ENCODE peak calls at places on chromosomes 12 and 14, in ten cellular contexts. Y is NK-92 treated with Interleukin-12 subunit alpha and Interleukin-12 subunit beta, amount 100 ng/mL, for 24 hours; H is LoVo; X is vagina; D is natural killer cell treated with Interleukin-12 subunit alpha and Interleukin-12 subunit beta and Interleukin-15 and Interleukin-18, amount 100 ng/mL, for 72 hours; W is kidney epithelial cell; U is NCI-H460; Z is NCI-H1436 treated with DMSO at 0.1 percent for 48 hours; G is tibial artery; R is CD8-positive, alpha-beta memory T cell. E is an unnamed sample.

GRCh38 chr14:68663385-68664076 is 129.3 kb downstream of the ZFP36L1 start:
- DNase-seq in Y (no peak), H (no peak), X (peak; percentile 4), D (peak; percentile 69), W (no peak), U (no peak), Z (no peak), G (peak; percentile 59), R (peak; percentile 16), E (peak; percentile 74)

GRCh38 chr14:50600849-50601248 is 40.9 kb downstream of the ATL1 start:
- DNase-seq in Y (no peak), H (peak; percentile 38), X (no peak), D (no peak), W (no peak), U (peak; percentile 55), Z (no peak), G (no peak), R (no peak), E (no peak)

GRCh38 chr12:5510251-5510805 is 78.4 kb downstream of the NTF3 start:
- DNase-seq in Y (no peak), H (no peak), X (peak; percentile 82), D (no peak), W (no peak), U (no peak), Z (no peak), G (no peak), R (no peak), E (no peak)

GRCh38 chr12:26678697-26679660 is 154.0 kb downstream of the ITPR2 start:
- DNase-seq in Y (no peak), H (no peak), X (no peak), D (no peak), W (no peak), U (no peak), Z (no peak), G (no peak), R (no peak), E (no peak)

GRCh38 chr12:116142936-116143882 is 134.3 kb downstream of the MED13L start:
- DNase-seq in Y (no peak), H (no peak), X (no peak), D (no peak), W (peak; percentile 49), U (no peak), Z (no peak), G (no peak), R (no peak), E (no peak)

GRCh38 chr12:63968685-63969084 is 124.2 kb downstream of the SRGAP1 start:
- DNase-seq in Y (no peak), H (no peak), X (no peak), D (no peak), W (no peak), U (no peak), Z (no peak), G (no peak), R (no peak), E (no peak)

GRCh38 chr12:92538970-92539749 is 163.6 kb upstream of the PLEKHG7 start:
- DNase-seq in Y (no peak), H (peak; percentile 29), X (no peak), D (peak; percentile 78), W (peak; percentile 79), U (no peak), Z (no peak), G (no peak), R (no peak), E (peak; percentile 11)

GRCh38 chr12:108000111-108000510 is 129.0 kb upstream of the WSCD2 start:
- DNase-seq in Y (no peak), H (no peak), X (no peak), D (no peak), W (no peak), U (no peak), Z (no peak), G (no peak), R (no peak), E (no peak)

GRCh38 chr14:45249847-45250575 is 3.0 kb downstream of the MIS18BP1 start:
- DNase-seq in Y (no peak), H (no peak), X (no peak), D (no peak), W (no peak), U (no peak), Z (no peak), G (no peak), R (no peak), E (no peak)

GRCh38 chr12:101670007-101670671 is 27.3 kb upstream of the CHPT1 start:
- DNase-seq in Y (no peak), H (no peak), X (no peak), D (no peak), W (no peak), U (peak; percentile 41), Z (no peak), G (no peak), R (peak; percentile 43), E (peak; percentile 41)

GRCh38 chr12:3700861-3701260 is 52.0 kb downstream of the CRACR2A start:
- DNase-seq in Y (no peak), H (no peak), X (no peak), D (no peak), W (no peak), U (no peak), Z (no peak), G (no peak), R (no peak), E (no peak)

GRCh38 chr12:4030938-4031702 is 157.9 kb upstream of the PARP11 start:
- DNase-seq in Y (no peak), H (peak; percentile 99), X (no peak), D (peak; percentile 83), W (peak; percentile 96), U (peak; percentile 77), Z (no peak), G (peak; percentile 97), R (peak; percentile 64), E (peak; percentile 97)

GRCh38 chr12:126337556-126337955 is 1272.3 kb downstream of the AACS start:
- DNase-seq in Y (no peak), H (no peak), X (no peak), D (no peak), W (peak; percentile 23), U (peak; percentile 79), Z (no peak), G (no peak), R (no peak), E (no peak)

GRCh38 chr12:124369055-124369900 is 74.4 kb downstream of the RFLNA start:
- DNase-seq in Y (no peak), H (no peak), X (no peak), D (no peak), W (no peak), U (peak; percentile 87), Z (no peak), G (peak; percentile 99), R (no peak), E (no peak)

GRCh38 chr14:55102141-55102547 is 26.9 kb upstream of the LGALS3 start:
- DNase-seq in Y (peak; percentile 81), H (peak; percentile 71), X (no peak), D (peak; percentile 91), W (peak; percentile 55), U (peak; percentile 89), Z (no peak), G (peak; percentile 93), R (peak; percentile 59), E (no peak)

GRCh38 chr12:12800406-12801180 is 12.6 kb upstream of the DDX47 start:
- DNase-seq in Y (no peak), H (peak; percentile 74), X (no peak), D (no peak), W (no peak), U (peak; percentile 54), Z (no peak), G (no peak), R (no peak), E (no peak)

GRCh38 chr14:60161176-60162107 is 3.8 kb downstream of the DHRS7 start:
- DNase-seq in Y (no peak), H (no peak), X (no peak), D (no peak), W (no peak), U (no peak), Z (peak; percentile 47), G (no peak), R (no peak), E (no peak)

GRCh38 chr12:108365324-108365723 is 26.2 kb upstream of the CMKLR1 start:
- DNase-seq in Y (no peak), H (no peak), X (no peak), D (no peak), W (no peak), U (no peak), Z (no peak), G (no peak), R (no peak), E (no peak)

GRCh38 chr12:6605425-6606330 is 1.5 kb downstream of the CHD4 start:
- DNase-seq in Y (peak; percentile 23), H (no peak), X (no peak), D (no peak), W (no peak), U (no peak), Z (no peak), G (peak; percentile 72), R (peak; percentile 66), E (peak; percentile 65)

GRCh38 chr14:92105845-92106094 is 612 bp downstream of the ATXN3 start:
- DNase-seq in Y (no peak), H (peak; percentile 47), X (no peak), D (no peak), W (no peak), U (no peak), Z (no peak), G (peak; percentile 81), R (no peak), E (peak; percentile 72)

GRCh38 chr12:11202811-11203210 is 16.1 kb upstream of the TAS2R42 start:
- DNase-seq in Y (no peak), H (no peak), X (no peak), D (no peak), W (no peak), U (no peak), Z (no peak), G (no peak), R (no peak), E (no peak)

GRCh38 chr14:68643673-68644072 is 149.2 kb downstream of the ZFP36L1 start:
- DNase-seq in Y (no peak), H (no peak), X (no peak), D (no peak), W (no peak), U (no peak), Z (no peak), G (peak; percentile 21), R (no peak), E (no peak)

GRCh38 chr14:72588521-72588920 is 305.4 kb downstream of the DPF3 start:
- DNase-seq in Y (no peak), H (no peak), X (no peak), D (no peak), W (no peak), U (no peak), Z (no peak), G (no peak), R (no peak), E (no peak)

GRCh38 chr12:116542345-116542950 is 16.7 kb upstream of the MAP1LC3B2 start:
- DNase-seq in Y (no peak), H (no peak), X (no peak), D (peak; percentile 52), W (no peak), U (no peak), Z (no peak), G (no peak), R (no peak), E (no peak)

GRCh38 chr12:94941440-94941862 is 62.0 kb downstream of the NDUFA12 start:
- DNase-seq in Y (peak; percentile 22), H (no peak), X (no peak), D (peak; percentile 88), W (peak; percentile 34), U (peak; percentile 20), Z (no peak), G (peak; percentile 67), R (peak; percentile 57), E (peak; percentile 74)

GRCh38 chr12:109451400-109451799 is 25.7 kb downstream of the KCTD10 start:
- DNase-seq in Y (no peak), H (no peak), X (no peak), D (no peak), W (no peak), U (no peak), Z (no peak), G (no peak), R (no peak), E (no peak)

GRCh38 chr14:99382781-99383456 is 97.7 kb downstream of the SETD3 start:
- DNase-seq in Y (no peak), H (no peak), X (no peak), D (no peak), W (no peak), U (peak; percentile 12), Z (no peak), G (no peak), R (no peak), E (no peak)

GRCh38 chr12:124469193-124469888 is 98.1 kb downstream of the NCOR2 start:
- DNase-seq in Y (no peak), H (no peak), X (no peak), D (no peak), W (no peak), U (no peak), Z (no peak), G (no peak), R (peak; percentile 39), E (no peak)

E was measured in RKO.